ENCODE peak calls at places on chromosomes 3 and 15, in nine cellular contexts. Y, T, W, M, R, V, Q, I and X are unnamed samples.

GRCh38 chr15:52112203-52112750 is 298 bp downstream of the BCL2L10 start:
- DNase-seq in Y (no peak), T (peak), W (no peak), M (peak), R (peak), V (no peak), Q (peak), I (no peak), X (no peak)

GRCh38 chr3:143465638-143466037 is 346.1 kb downstream of the CHST2 start:
- DNase-seq in Y (no peak), T (no peak), W (no peak), M (no peak), R (no peak), V (no peak), Q (no peak), I (no peak), X (no peak)

GRCh38 chr15:96270581-96271172 is 59.8 kb upstream of the NR2F2 start:
- DNase-seq in Y (no peak), T (no peak), W (no peak), M (no peak), R (no peak), V (peak), Q (no peak), I (peak), X (no peak)

GRCh38 chr15:90603893-90604292 is 74.2 kb downstream of the CRTC3 start:
- DNase-seq in Y (peak), T (peak), W (no peak), M (no peak), R (peak), V (peak), Q (no peak), I (peak), X (no peak)

GRCh38 chr15:99016680-99017321 is 9.2 kb upstream of the PGPEP1L start:
- DNase-seq in Y (peak), T (peak), W (no peak), M (peak), R (no peak), V (peak), Q (no peak), I (no peak), X (no peak)

GRCh38 chr3:13193320-13194284 is 120.4 kb upstream of the IQSEC1 start:
- DNase-seq in Y (peak), T (no peak), W (no peak), M (no peak), R (no peak), V (no peak), Q (no peak), I (no peak), X (no peak)

GRCh38 chr15:39968273-39969001 is 34.5 kb downstream of the EIF2AK4 start:
- DNase-seq in Y (no peak), T (no peak), W (no peak), M (no peak), R (no peak), V (no peak), Q (no peak), I (no peak), X (no peak)

GRCh38 chr15:88539441-88539840 is 7.0 kb downstream of the DET1 start:
- DNase-seq in Y (no peak), T (no peak), W (no peak), M (no peak), R (no peak), V (no peak), Q (no peak), I (no peak), X (no peak)

GRCh38 chr3:39147711-39148115 is 5.7 kb downstream of the CSRNP1 start:
- DNase-seq in Y (peak), T (peak), W (no peak), M (peak), R (peak), V (peak), Q (no peak), I (peak), X (no peak)

GRCh38 chr3:112334709-112335108 is 1.8 kb downstream of the CD200 start:
- DNase-seq in Y (no peak), T (no peak), W (no peak), M (no peak), R (no peak), V (no peak), Q (no peak), I (peak), X (no peak)

GRCh38 chr3:112338021-112338726 is 5.2 kb downstream of the CD200 start:
- DNase-seq in Y (no peak), T (no peak), W (no peak), M (no peak), R (no peak), V (no peak), Q (no peak), I (peak), X (no peak)

GRCh38 chr3:112333386-112334334 is 704 bp downstream of the CD200 start:
- DNase-seq in Y (no peak), T (peak), W (no peak), M (peak), R (no peak), V (peak), Q (no peak), I (peak), X (peak)

GRCh38 chr3:112327371-112327951 is 5.5 kb upstream of the CD200 start:
- DNase-seq in Y (no peak), T (peak), W (no peak), M (peak), R (peak), V (peak), Q (peak), I (peak), X (no peak)

GRCh38 chr3:112333002-112333385 is at the start of gene CD200:
- DNase-seq in Y (peak), T (peak), W (no peak), M (peak), R (peak), V (peak), Q (peak), I (peak), X (peak)
- TF ChIP-seq CTCF in Y (no peak), T (no peak), W (no peak), M (no peak), R (peak), V (no peak), Q (no peak), I (peak), X (peak)

GRCh38 chr3:4780545-4780957 is 198.7 kb upstream of the BHLHE40 start:
- DNase-seq in Y (no peak), T (peak), W (no peak), M (no peak), R (no peak), V (no peak), Q (no peak), I (no peak), X (no peak)
- TF ChIP-seq CTCF in Y (no peak), T (no peak), W (no peak), M (no peak), R (no peak), V (no peak), Q (no peak), I (no peak), X (no peak)

DNA sequence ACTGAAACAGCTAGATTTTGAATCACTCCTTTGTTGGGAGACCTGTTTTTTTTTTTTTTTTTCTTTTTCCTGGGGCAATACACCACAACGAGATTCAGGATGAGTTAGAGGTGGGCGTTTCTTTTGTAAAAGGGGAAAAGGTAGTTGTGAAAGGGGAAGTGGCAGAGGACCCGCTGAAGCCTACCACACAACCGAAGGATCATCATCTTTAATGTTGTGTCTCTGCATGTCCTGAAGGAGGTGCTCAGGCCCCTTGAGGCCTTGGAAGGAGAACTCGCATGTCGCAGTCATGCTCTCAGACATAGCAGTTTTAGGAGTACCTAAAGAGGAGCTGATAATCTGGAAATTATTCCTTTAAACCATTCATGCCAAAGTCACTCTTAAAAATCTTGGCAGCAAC is 137.9 kb upstream of the LRIG1 start:
- DNase-seq in Y (no peak), T (peak), W (no peak), M (no peak), R (peak), V (no peak), Q (no peak), I (no peak), X (no peak)
- TF ChIP-seq CTCF in Y (no peak), T (peak), W (no peak), M (no peak), R (no peak), V (no peak), Q (no peak), I (peak), X (no peak)

GRCh38 chr15:75925440-75925839 is 21.8 kb downstream of the FBXO22 start:
- DNase-seq in Y (no peak), T (no peak), W (no peak), M (no peak), R (no peak), V (no peak), Q (no peak), I (no peak), X (no peak)

GRCh38 chr15:75920079-75920478 is 16.4 kb downstream of the FBXO22 start:
- DNase-seq in Y (no peak), T (no peak), W (no peak), M (no peak), R (no peak), V (no peak), Q (no peak), I (no peak), X (no peak)

GRCh38 chr15:75923756-75924155 is 20.1 kb downstream of the FBXO22 start:
- DNase-seq in Y (no peak), T (no peak), W (no peak), M (no peak), R (no peak), V (no peak), Q (no peak), I (no peak), X (no peak)

GRCh38 chr15:75924576-75924975 is 20.9 kb downstream of the FBXO22 start:
- DNase-seq in Y (no peak), T (no peak), W (no peak), M (no peak), R (no peak), V (no peak), Q (no peak), I (no peak), X (no peak)

GRCh38 chr15:75921732-75922703 is 18.3 kb downstream of the FBXO22 start:
- DNase-seq in Y (no peak), T (peak), W (no peak), M (peak), R (peak), V (peak), Q (no peak), I (peak), X (no peak)
- TF ChIP-seq CTCF in Y (peak), T (peak), W (peak), M (no peak), R (peak), V (peak), Q (no peak), I (peak), X (peak)

DNA sequence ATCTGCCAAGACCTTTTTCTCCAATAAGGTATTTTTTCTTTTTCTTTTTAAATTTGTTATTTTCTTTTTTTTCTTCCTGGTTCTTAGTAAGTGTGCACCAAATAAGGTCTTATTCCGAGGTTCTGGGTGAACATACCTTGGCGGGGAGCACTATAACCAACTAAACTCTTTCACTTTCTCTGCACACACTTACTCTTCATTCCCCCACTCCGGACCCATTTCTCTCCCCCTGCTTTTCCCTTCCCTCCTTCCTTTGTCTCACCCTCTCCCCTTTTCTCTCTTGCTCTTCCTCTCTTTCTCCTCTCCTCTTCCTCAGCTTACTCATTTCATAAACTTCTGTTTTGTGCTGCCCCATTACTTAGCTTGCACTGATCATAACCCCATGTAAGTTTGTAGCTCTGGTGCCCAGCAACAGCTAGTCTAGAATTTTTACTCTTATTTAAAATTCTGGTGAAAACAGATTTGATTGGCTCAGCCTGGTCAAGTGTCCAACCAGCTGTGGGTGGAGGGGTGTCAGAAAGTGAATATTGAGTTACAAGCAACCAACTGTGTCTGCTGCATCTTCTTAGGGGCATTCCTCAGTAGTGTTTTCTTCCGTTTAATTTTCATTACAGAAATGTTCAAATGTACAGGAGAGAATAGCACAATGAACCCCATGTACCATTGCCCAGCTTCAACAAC is 297.5 kb downstream of the SHQ1 start:
- DNase-seq in Y (no peak), T (no peak), W (no peak), M (no peak), R (peak), V (no peak), Q (peak), I (no peak), X (no peak)
- TF ChIP-seq CTCF in Y (no peak), T (no peak), W (no peak), M (no peak), R (no peak), V (no peak), Q (no peak), I (no peak), X (no peak)

GRCh38 chr15:29612096-29612495 is 210.2 kb downstream of the TJP1 start:
- DNase-seq in Y (no peak), T (peak), W (peak), M (peak), R (no peak), V (peak), Q (no peak), I (peak), X (no peak)

GRCh38 chr15:29616512-29616911 is 205.8 kb downstream of the TJP1 start:
- DNase-seq in Y (no peak), T (no peak), W (no peak), M (no peak), R (no peak), V (no peak), Q (no peak), I (no peak), X (no peak)

GRCh38 chr15:29615791-29616190 is 206.5 kb downstream of the TJP1 start:
- DNase-seq in Y (no peak), T (no peak), W (no peak), M (no peak), R (no peak), V (no peak), Q (no peak), I (no peak), X (no peak)

GRCh38 chr15:29612701-29613100 is 209.6 kb downstream of the TJP1 start:
- DNase-seq in Y (no peak), T (peak), W (no peak), M (no peak), R (no peak), V (peak), Q (no peak), I (peak), X (no peak)

DNA sequence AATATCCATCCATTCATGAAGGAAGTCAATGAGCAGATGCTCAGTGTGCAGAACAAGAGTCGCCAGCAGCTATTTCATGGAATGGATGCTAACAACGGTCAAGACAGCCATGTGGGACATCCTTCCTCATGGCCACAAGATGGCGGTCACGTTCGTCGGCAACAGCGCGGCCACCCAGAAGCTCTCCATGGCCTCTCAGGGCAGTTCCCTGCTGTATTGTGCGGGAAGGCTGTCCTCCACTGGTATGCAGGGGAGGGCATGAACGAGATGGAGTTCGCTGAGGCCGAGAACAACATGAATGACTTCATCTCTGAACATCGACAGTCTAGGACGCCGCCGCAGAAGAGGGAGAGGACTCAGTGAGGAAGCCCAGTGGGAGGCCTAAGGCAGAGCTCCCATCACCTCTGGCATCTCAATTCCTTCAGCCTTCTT is 208.3 kb downstream of the TJP1 start:
- DNase-seq in Y (no peak), T (peak), W (no peak), M (no peak), R (peak), V (no peak), Q (no peak), I (peak), X (no peak)
- TF ChIP-seq CTCF in Y (no peak), T (peak), W (no peak), M (no peak), R (peak), V (no peak), Q (no peak), I (peak), X (peak)

GRCh38 chr3:51985063-51985462 is 1.7 kb downstream of the ACY1 start:
- DNase-seq in Y (no peak), T (no peak), W (no peak), M (no peak), R (no peak), V (no peak), Q (no peak), I (no peak), X (no peak)

GRCh38 chr3:51988286-51989146 is 5.2 kb downstream of the ACY1 start:
- DNase-seq in Y (no peak), T (no peak), W (no peak), M (no peak), R (no peak), V (no peak), Q (no peak), I (no peak), X (no peak)

GRCh38 chr3:51983578-51984268 is 388 bp downstream of the ACY1 start:
- DNase-seq in Y (no peak), T (no peak), W (no peak), M (no peak), R (no peak), V (no peak), Q (no peak), I (no peak), X (no peak)

GRCh38 chr3:51984269-51984647 is 923 bp downstream of the ACY1 start:
- DNase-seq in Y (no peak), T (no peak), W (no peak), M (no peak), R (no peak), V (no peak), Q (no peak), I (no peak), X (no peak)

DNA sequence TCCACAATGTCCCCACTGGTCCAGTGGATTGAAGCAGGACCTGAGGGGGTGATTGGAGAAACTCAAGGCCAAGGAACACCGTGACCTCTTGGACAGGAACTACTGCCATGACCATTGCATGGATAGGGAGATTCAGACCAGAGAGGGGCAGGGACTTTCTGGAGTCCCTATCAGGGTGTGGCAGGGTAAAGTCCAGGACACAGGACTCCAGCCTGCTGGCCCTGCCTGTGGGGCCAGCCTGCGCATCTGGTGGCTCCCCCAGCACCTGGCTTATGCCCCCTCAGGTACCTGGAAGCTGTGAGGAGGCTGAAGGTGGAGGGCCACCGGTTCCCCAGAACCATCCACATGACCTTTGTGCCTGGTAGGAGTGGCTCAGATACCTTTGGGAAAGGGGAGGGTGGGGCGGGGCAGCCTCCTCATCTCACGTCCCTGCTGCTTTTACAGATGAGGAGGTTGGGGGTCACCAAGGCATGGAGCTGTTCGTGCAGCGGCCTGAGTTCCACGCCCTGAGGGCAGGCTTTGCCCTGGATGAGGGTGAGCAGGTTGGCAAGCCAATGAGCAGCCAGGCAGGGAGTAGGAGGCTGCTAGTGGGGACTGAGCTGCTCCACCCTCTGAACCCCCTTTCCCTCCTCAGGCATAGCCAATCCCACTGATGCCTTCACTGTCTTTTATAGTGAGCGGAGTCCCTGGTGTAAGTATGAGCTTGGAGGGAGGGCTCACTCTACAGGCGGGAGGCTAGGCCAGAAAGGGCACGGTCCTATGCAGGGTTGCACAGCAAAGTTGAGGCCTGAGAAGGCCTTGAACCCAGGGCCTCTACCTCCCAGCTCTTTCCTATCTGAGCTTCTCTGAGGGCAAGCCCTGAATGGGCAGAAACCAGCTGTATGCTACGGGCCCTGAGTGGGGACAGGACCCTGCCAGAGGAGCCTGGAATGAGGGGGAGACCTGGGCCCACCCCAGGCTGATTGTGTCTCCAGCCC is 2.9 kb downstream of the ACY1 start:
- DNase-seq in Y (no peak), T (no peak), W (no peak), M (no peak), R (no peak), V (no peak), Q (no peak), I (no peak), X (no peak)
- TF ChIP-seq CTCF in Y (no peak), T (no peak), W (no peak), M (no peak), R (no peak), V (no peak), Q (no peak), I (no peak), X (no peak)

DNA sequence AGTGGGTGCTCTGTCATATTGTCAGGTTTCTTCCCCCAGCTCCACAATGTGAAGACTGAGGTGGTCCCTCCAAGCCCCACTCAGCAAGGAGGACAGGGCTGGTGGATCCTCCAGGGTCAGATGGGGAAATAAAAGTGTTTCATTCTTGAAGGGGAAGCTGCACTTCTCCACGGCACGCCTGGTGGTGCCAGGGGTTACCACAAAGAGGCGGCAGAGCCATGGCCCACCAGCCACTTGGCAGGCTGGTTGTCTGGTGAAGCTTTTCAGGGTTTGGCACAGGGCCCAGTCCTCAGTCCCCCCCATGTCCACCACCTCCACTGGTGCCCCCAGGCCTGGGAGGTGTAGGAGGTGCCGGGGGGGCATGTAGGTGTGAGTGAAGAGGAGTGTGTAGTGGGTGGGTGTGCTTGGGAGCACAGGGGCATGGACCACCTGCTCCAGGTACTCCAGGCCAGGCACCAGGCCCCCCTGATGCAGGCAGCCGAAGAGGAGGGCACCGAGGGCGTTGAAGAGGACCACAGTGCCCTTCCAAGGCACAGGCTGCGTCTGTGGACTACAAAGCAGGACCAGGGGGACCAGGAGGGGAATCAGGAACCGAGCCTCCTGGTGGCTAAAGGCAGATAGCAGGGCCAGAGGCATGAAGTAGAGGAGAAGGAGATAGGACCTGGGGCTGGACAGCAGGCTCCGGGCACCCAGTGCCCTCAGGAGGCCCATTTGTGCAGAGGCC is 5.0 kb upstream of the NCBP2 start:
- DNase-seq in Y (no peak), T (peak), W (no peak), M (no peak), R (no peak), V (no peak), Q (no peak), I (no peak), X (no peak)
- TF ChIP-seq CTCF in Y (no peak), T (peak), W (peak), M (no peak), R (peak), V (peak), Q (no peak), I (peak), X (no peak)

GRCh38 chr3:37396731-37397130 is 222.3 kb upstream of the LRRFIP2 start:
- DNase-seq in Y (no peak), T (no peak), W (no peak), M (no peak), R (no peak), V (no peak), Q (no peak), I (no peak), X (no peak)
- TF ChIP-seq CTCF in Y (no peak), T (no peak), W (no peak), M (no peak), R (no peak), V (no peak), Q (no peak), I (no peak), X (no peak)